ENCODE peak calls at places on chromosomes 7 and 10, in six cellular contexts. C, O, L, B, J and Z are unnamed samples.
A peak's percentile ranks its signal among the peaks of the same experiment; 100 is the strongest.

GRCh38 chr7:142954680-142955268 is 7.4 kb downstream of the KEL start:
- DNase-seq in C (no peak), O (no peak), L (no peak), B (no peak), J (no peak), Z (no peak)

GRCh38 chr7:84913731-84914130 is 273.1 kb downstream of the SEMA3D start:
- DNase-seq in C (no peak), O (no peak), L (no peak), B (no peak), J (no peak), Z (no peak)

GRCh38 chr7:151631968-151632749 is 112.5 kb upstream of the RHEB start:
- DNase-seq in C (peak; percentile 71), O (peak; percentile 86), L (peak; percentile 89), B (peak; percentile 68), J (peak; percentile 97), Z (peak; percentile 68)

GRCh38 chr7:35906191-35906908 is 105.5 kb downstream of the SEPTIN7 start:
- DNase-seq in C (peak; percentile 74), O (no peak), L (no peak), B (peak; percentile 78), J (no peak), Z (peak; percentile 63)

GRCh38 chr7:153504288-153505075 is 547.7 kb upstream of the DPP6 start:
- DNase-seq in C (no peak), O (no peak), L (no peak), B (no peak), J (peak; percentile 67), Z (no peak)

GRCh38 chr10:3424102-3424803 is 251.7 kb upstream of the PITRM1 start:
- DNase-seq in C (no peak), O (no peak), L (peak; percentile 62), B (no peak), J (peak; percentile 80), Z (peak; percentile 62)

GRCh38 chr10:81953420-81953819 is 78.4 kb downstream of the NRG3 start:
- DNase-seq in C (no peak), O (no peak), L (no peak), B (no peak), J (no peak), Z (no peak)

GRCh38 chr7:27220440-27220955 is 20.6 kb upstream of the HOXA13 start:
- DNase-seq in C (no peak), O (peak; percentile 26), L (no peak), B (no peak), J (no peak), Z (peak; percentile 34)

GRCh38 chr7:82319674-82320118 is 123.9 kb downstream of the CACNA2D1 start:
- DNase-seq in C (peak; percentile 79), O (peak; percentile 73), L (peak; percentile 75), B (no peak), J (no peak), Z (peak; percentile 93)

GRCh38 chr7:25672476-25672875 is 444.2 kb upstream of the NPVF start:
- DNase-seq in C (no peak), O (no peak), L (no peak), B (no peak), J (no peak), Z (no peak)

GRCh38 chr7:146956853-146957252 is 840.3 kb downstream of the CNTNAP2 start:
- DNase-seq in C (no peak), O (no peak), L (no peak), B (no peak), J (no peak), Z (no peak)

GRCh38 chr10:44723654-44724053 is 187.5 kb upstream of the TMEM72 start:
- DNase-seq in C (no peak), O (no peak), L (peak; percentile 81), B (no peak), J (no peak), Z (no peak)

GRCh38 chr7:37408241-37408884 is 40.3 kb downstream of the ELMO1 start:
- DNase-seq in C (no peak), O (no peak), L (no peak), B (no peak), J (no peak), Z (no peak)

GRCh38 chr7:37411444-37412034 is 37.1 kb downstream of the ELMO1 start:
- DNase-seq in C (no peak), O (no peak), L (no peak), B (no peak), J (no peak), Z (no peak)

GRCh38 chr7:37410305-37411209 is 38.1 kb downstream of the ELMO1 start:
- DNase-seq in C (no peak), O (no peak), L (no peak), B (no peak), J (no peak), Z (no peak)

GRCh38 chr7:37408885-37409248 is 39.8 kb downstream of the ELMO1 start:
- DNase-seq in C (no peak), O (no peak), L (no peak), B (no peak), J (no peak), Z (no peak)

GRCh38 chr7:37409456-37409855 is 39.2 kb downstream of the ELMO1 start:
- DNase-seq in C (no peak), O (no peak), L (no peak), B (no peak), J (no peak), Z (no peak)
- H3K27ac ChIP-seq in C (peak overlapping the region; percentile 41), O (no peak overlapping the region), L (no peak overlapping the region), B (no peak overlapping the region), J (no peak overlapping the region), Z (no peak overlapping the region)

DNA sequence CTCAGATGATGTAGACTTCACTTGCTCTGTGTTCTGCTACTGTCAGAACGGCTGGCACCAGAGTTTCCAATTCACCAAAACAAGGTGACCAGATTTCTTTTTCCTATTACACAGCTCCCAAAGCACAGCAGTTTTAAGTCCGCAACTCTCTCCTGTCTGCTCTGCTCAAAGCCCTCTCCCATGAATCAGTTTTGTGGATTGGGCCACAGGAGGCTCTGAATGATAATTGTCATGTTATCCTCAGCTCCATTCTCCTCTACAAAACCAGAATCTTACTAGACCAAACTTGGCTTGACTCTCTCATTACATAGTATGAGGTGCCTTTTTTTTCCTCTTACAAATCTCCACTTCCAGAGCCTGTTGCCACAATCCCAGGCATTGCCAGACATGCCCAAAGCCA is 223.5 kb downstream of the SNX13 start:
- DNase-seq in C (no peak), O (no peak), L (no peak), B (no peak), J (no peak), Z (no peak)
- H3K27ac ChIP-seq in C (no peak overlapping the region), O (no peak overlapping the region), L (no peak overlapping the region), B (no peak overlapping the region), J (no peak overlapping the region), Z (no peak overlapping the region)

DNA sequence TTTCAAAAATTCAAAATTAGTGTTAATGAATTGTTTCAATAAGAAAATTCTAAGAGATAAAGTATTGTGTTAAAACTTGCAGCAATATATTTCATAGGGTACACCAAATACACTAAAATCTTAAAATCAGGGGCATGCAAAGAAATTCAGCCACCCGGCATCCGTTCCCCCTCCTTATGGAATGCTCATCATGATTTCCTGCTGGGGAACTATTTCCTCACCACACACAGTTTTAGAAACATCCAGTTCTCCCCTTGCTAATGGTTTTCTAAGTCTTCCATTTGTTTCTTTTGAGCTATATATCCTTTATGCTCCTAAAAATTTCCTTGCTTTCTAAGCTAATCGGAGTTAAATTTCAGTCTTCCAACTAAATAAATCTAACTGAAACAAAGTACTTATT is 60.7 kb downstream of the CHCHD3 start:
- DNase-seq in C (no peak), O (no peak), L (no peak), B (no peak), J (no peak), Z (no peak)
- H3K27ac ChIP-seq in C (no peak overlapping the region), O (no peak overlapping the region), L (no peak overlapping the region), B (no peak overlapping the region), J (no peak overlapping the region), Z (no peak overlapping the region)

GRCh38 chr10:79430946-79431345 is 14.5 kb downstream of the ZCCHC24 start:
- DNase-seq in C (peak; percentile 16), O (no peak), L (no peak), B (no peak), J (no peak), Z (no peak)
- H3K27ac ChIP-seq in C (peak overlapping the region; percentile 99), O (no peak overlapping the region), L (no peak overlapping the region), B (no peak overlapping the region), J (no peak overlapping the region), Z (no peak overlapping the region)

GRCh38 chr7:5689716-5690115 is 91.7 kb downstream of the RNF216 start:
- DNase-seq in C (peak; percentile 49), O (no peak), L (no peak), B (no peak), J (no peak), Z (no peak)
- H3K27ac ChIP-seq in C (peak overlapping the region; percentile 96), O (peak overlapping the region; percentile 95), L (peak overlapping the region; percentile 78), B (no peak overlapping the region), J (peak overlapping the region; percentile 89), Z (peak overlapping the region; percentile 93)